ENCODE peak calls at places on chromosomes 12 and 14, in four cellular contexts. A, F, V and R are unnamed samples.

GRCh38 chr12:131264625-131265024 is 310.9 kb downstream of the ADGRD1 start:
- DNase-seq in A (peak; percentile 52), F (no peak), V (no peak), R (no peak)

GRCh38 chr14:106666341-106666740 is 1140.0 kb downstream of the TMEM121 start:
- DNase-seq in A (no peak), F (no peak), V (no peak), R (no peak)

GRCh38 chr14:71130491-71131179 is 223.4 kb downstream of the PCNX1 start:
- DNase-seq in A (no peak), F (peak; percentile 20), V (no peak), R (no peak)

GRCh38 chr14:105885561-105886320 is 359.4 kb downstream of the TMEM121 start:
- DNase-seq in A (no peak), F (no peak), V (no peak), R (no peak)

GRCh38 chr12:113895176-113895575 is 70.9 kb downstream of the RBM19 start:
- DNase-seq in A (no peak), F (no peak), V (no peak), R (no peak)

GRCh38 chr14:36132826-36133225 is 43.7 kb downstream of the PTCSC3 start:
- DNase-seq in A (no peak), F (no peak), V (no peak), R (no peak)

GRCh38 chr14:65637780-65638179 is 225.2 kb downstream of the FUT8 start:
- DNase-seq in A (no peak), F (peak; percentile 72), V (no peak), R (no peak)

GRCh38 chr14:99268776-99269510 is 3.1 kb downstream of the BCL11B start:
- DNase-seq in A (no peak), F (no peak), V (no peak), R (no peak)

GRCh38 chr14:24483604-24484252 is 24.3 kb downstream of the CMA1 start:
- DNase-seq in A (no peak), F (no peak), V (no peak), R (no peak)

GRCh38 chr14:95319312-95320075 is at the start of gene CLMN:
- DNase-seq in A (peak; percentile 47), F (no peak), V (no peak), R (no peak)

GRCh38 chr12:128942960-128943477 is 89.7 kb downstream of the GLT1D1 start:
- DNase-seq in A (no peak), F (no peak), V (no peak), R (no peak)

GRCh38 chr12:49674318-49674985 is 32.8 kb downstream of the FMNL3 start:
- DNase-seq in A (no peak), F (no peak), V (no peak), R (no peak)
- TF ChIP-seq KDM1A in A (no peak), F (no peak), V (no peak), R (no peak)

GRCh38 chr12:15688838-15689237 is 100.3 kb downstream of the EPS8 start:
- DNase-seq in A (no peak), F (no peak), V (no peak), R (no peak)
- TF ChIP-seq KDM1A in A (no peak), F (no peak), V (no peak), R (no peak)

GRCh38 chr12:58291106-58291505 is 349.7 kb downstream of the ATP23 start:
- DNase-seq in A (no peak), F (no peak), V (no peak), R (peak; percentile 34)

GRCh38 chr12:58288191-58288590 is 346.8 kb downstream of the ATP23 start:
- DNase-seq in A (no peak), F (no peak), V (no peak), R (no peak)

GRCh38 chr12:58283553-58283952 is 342.2 kb downstream of the ATP23 start:
- DNase-seq in A (no peak), F (no peak), V (no peak), R (no peak)

GRCh38 chr12:58286353-58286752 is 345.0 kb downstream of the ATP23 start:
- DNase-seq in A (no peak), F (no peak), V (no peak), R (no peak)

DNA sequence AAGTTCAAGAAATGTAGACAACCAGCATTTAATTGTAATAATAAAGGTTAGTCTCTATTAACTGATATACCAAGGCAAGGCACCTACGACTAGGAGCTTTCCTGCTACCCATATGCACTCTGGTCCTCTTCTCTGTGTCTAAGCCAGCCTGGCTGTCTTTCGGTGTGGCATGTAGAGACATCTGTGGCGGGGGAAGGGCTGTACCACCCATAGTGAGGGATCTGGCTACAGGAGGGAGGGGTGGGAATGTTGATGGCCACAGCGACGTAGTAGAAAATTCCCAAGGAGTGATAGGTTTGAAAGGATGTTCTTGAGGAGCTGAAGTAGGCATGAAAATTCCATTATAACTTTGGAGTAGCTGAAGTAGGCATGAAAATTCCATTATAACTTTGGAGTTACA is 344.2 kb downstream of the ATP23 start:
- DNase-seq in A (no peak), F (no peak), V (peak; percentile 10), R (no peak)
- TF ChIP-seq KDM1A in A (no peak), F (no peak), V (no peak), R (no peak)

GRCh38 chr14:29236848-29237247 is 470.3 kb downstream of the FOXG1 start:
- DNase-seq in A (no peak), F (no peak), V (no peak), R (no peak)
- TF ChIP-seq KDM1A in A (no peak), F (no peak), V (no peak), R (no peak)

DNA sequence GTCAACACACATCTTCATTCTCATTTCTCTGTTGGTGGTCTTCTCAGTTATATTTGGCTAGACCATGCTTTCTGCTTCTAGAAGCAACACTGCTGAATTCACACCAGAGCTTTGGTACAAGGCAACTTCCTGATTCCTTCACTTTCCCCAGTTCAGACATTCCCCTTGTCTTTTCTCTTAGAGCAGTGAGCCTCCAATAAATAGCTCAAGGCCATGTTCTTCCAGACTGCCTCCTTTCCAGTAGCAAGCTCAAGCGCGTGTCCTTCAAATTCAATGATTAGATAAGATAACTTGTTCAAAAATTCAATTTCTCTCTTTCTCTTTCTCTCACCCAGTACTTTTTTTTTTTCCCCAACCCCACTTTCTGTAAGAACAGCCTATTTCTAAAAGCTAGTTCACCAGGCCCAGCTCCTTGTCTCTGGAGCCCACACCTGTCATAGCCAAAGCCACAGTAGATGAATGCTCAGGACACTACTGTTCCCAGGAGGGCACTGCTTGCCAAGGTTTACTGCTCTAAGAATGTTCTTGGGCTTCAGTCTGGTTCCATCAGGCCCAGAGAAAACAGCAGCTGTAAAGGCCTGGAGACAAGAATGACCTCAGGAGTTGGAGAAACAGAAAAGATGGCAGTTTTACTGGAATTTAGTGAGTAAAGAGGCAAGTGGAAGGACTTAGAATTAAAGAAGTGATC is 17.7 kb downstream of the TBK1 start:
- DNase-seq in A (no peak), F (no peak), V (no peak), R (no peak)
- TF ChIP-seq KDM1A in A (no peak), F (no peak), V (no peak), R (no peak)

GRCh38 chr12:104655059-104655609 is 198.4 kb downstream of the CHST11 start:
- DNase-seq in A (no peak), F (no peak), V (no peak), R (no peak)

GRCh38 chr12:104653730-104654328 is 197.1 kb downstream of the CHST11 start:
- DNase-seq in A (no peak), F (no peak), V (no peak), R (peak; percentile 13)

GRCh38 chr12:104656921-104657320 is 200.2 kb downstream of the CHST11 start:
- DNase-seq in A (no peak), F (no peak), V (no peak), R (no peak)

GRCh38 chr12:104658085-104658484 is 201.3 kb downstream of the CHST11 start:
- DNase-seq in A (no peak), F (no peak), V (no peak), R (no peak)

DNA sequence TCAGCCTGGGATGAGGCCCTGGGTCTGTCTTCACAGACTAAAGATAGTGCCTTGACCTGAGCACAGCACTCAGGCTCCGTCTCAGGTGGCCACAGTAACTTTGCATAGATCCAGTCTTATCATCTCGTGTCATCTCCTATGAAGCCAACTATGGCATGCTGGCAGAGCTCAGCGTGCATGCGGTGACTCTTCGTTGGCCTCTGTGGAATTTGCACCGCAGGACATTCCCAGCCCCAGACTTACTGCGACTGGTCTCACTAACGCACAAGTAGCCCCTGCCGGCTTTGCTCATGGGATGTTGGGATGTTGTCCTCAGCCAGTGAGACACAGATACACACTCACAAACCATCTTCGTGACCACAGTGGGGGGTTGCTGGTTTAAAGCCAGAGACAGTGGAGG is 199.6 kb downstream of the CHST11 start:
- DNase-seq in A (no peak), F (no peak), V (no peak), R (no peak)
- TF ChIP-seq KDM1A in A (no peak), F (no peak), V (no peak), R (no peak)